ENCODE peak calls at places on chromosome 20, in nine cellular contexts. R, E, N, A, C, K, J, B and Q are unnamed samples.

GRCh38 chr20:46872315-46873211 is 22.1 kb upstream of the EYA2 start:
- DNase-seq in R (no peak), E (no peak), N (no peak), A (no peak), C (no peak), K (no peak), J (no peak), B (no peak), Q (no peak)

GRCh38 chr20:44615169-44615791 is 32.9 kb downstream of the PKIG start:
- DNase-seq in R (peak; percentile 8), E (peak; percentile 73), N (no peak), A (peak; percentile 34), C (no peak), K (no peak), J (no peak), B (peak; percentile 56), Q (peak; percentile 67)

GRCh38 chr20:51579137-51579536 is 36.6 kb upstream of the NFATC2 start:
- DNase-seq in R (peak; percentile 58), E (no peak), N (no peak), A (no peak), C (no peak), K (no peak), J (no peak), B (no peak), Q (no peak)

GRCh38 chr20:47660602-47660905 is 124.7 kb downstream of the SULF2 start:
- DNase-seq in R (no peak), E (no peak), N (no peak), A (no peak), C (no peak), K (no peak), J (no peak), B (no peak), Q (no peak)

GRCh38 chr20:8798505-8798904 is 270.4 kb upstream of the PLCB4 start:
- DNase-seq in R (peak; percentile 30), E (no peak), N (no peak), A (no peak), C (no peak), K (no peak), J (no peak), B (no peak), Q (peak; percentile 76)

GRCh38 chr20:47620808-47621805 is 119.4 kb downstream of the NCOA3 start:
- DNase-seq in R (peak; percentile 49), E (no peak), N (no peak), A (no peak), C (no peak), K (no peak), J (no peak), B (peak; percentile 35), Q (peak; percentile 83)

GRCh38 chr20:41697861-41698559 is 79.8 kb upstream of the CHD6 start:
- DNase-seq in R (peak; percentile 8), E (no peak), N (no peak), A (no peak), C (no peak), K (no peak), J (no peak), B (peak; percentile 21), Q (peak; percentile 36)

GRCh38 chr20:9416421-9416820 is 98.0 kb upstream of the LAMP5 start:
- DNase-seq in R (no peak), E (no peak), N (no peak), A (no peak), C (no peak), K (no peak), J (no peak), B (no peak), Q (no peak)

GRCh38 chr20:58695084-58695722 is 2.6 kb downstream of the NPEPL1 start:
- DNase-seq in R (no peak), E (no peak), N (no peak), A (no peak), C (no peak), K (no peak), J (no peak), B (no peak), Q (no peak)

GRCh38 chr20:58650181-58650775 is 805 bp upstream of the STX16 start:
- DNase-seq in R (no peak), E (peak; percentile 91), N (peak; percentile 63), A (no peak), C (peak; percentile 72), K (peak; percentile 64), J (peak; percentile 60), B (peak; percentile 57), Q (no peak)

GRCh38 chr20:24672886-24673677 is 203.7 kb downstream of the SYNDIG1 start:
- DNase-seq in R (peak; percentile 98), E (peak; percentile 66), N (peak; percentile 52), A (no peak), C (no peak), K (no peak), J (no peak), B (no peak), Q (no peak)

GRCh38 chr20:5741089-5741488 is 9.1 kb upstream of the SHLD1 start:
- DNase-seq in R (peak; percentile 65), E (no peak), N (no peak), A (no peak), C (no peak), K (no peak), J (no peak), B (no peak), Q (no peak)

GRCh38 chr20:48295445-48295903 is 510.2 kb upstream of the SULF2 start:
- DNase-seq in R (peak; percentile 98), E (no peak), N (no peak), A (no peak), C (no peak), K (no peak), J (no peak), B (no peak), Q (peak; percentile 95)

GRCh38 chr20:38242848-38243449 is 17.6 kb downstream of the KIAA1755 start:
- DNase-seq in R (no peak), E (peak; percentile 34), N (no peak), A (no peak), C (no peak), K (no peak), J (no peak), B (no peak), Q (no peak)

GRCh38 chr20:22586645-22587310 is 2.4 kb upstream of the FOXA2 start:
- DNase-seq in R (no peak), E (no peak), N (no peak), A (no peak), C (no peak), K (peak; percentile 78), J (no peak), B (no peak), Q (no peak)

DNA sequence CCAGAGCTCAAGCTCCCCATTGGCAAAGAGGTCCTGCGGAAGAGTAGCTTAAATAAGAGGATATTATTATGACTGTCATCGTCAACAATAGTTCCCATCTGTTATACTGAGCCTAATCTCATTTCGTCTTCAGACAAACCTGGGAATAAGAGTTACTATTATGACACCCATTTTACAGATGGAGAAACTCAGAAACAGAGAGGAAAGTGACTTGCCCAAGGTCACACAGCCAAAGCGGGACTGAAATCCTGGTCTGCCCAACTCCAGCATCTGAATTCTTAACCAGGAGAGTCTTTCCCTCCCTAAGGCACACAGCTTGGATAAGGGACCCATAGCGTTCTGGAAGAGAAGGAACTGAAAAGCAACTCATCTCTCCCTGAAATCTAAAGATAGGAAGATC is 23.4 kb downstream of the PTGIS start:
- DNase-seq in R (no peak), E (no peak), N (no peak), A (no peak), C (no peak), K (no peak), J (no peak), B (no peak), Q (no peak)
- H3K36me3 ChIP-seq in R (no peaks in the 10 kb centered on the region), E (no peaks in the 10 kb centered on the region), N (peaks cover 56% of the 10 kb centered on the region), A (no peaks in the 10 kb centered on the region), C (no peaks in the 10 kb centered on the region), K (peaks cover 4% of the 10 kb centered on the region), J (no peaks in the 10 kb centered on the region), B (no peaks in the 10 kb centered on the region), Q (peaks cover 5% of the 10 kb centered on the region)

DNA sequence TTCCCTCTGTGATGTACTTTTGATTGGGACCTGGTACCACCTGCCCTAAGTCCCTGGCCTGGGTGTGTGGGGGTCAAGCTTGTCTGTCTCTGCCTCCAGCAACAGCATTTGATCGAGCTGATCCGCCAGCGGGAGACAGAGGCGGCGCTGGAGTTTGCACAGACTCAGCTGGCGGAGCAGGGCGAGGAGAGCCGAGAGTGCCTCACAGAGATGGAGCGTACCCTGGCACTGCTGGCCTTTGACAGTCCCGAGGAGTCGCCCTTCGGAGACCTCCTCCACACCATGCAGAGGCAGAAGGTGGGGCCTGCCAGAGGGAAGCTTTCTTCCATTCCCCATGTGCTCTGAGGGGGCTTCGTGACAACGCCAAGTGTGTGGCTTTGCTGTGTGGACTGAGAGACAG is 5.4 kb downstream of the GID8 start:
- DNase-seq in R (no peak), E (peak; percentile 68), N (peak; percentile 49), A (no peak), C (peak; percentile 13), K (peak; percentile 34), J (no peak), B (no peak), Q (no peak)
- H3K36me3 ChIP-seq in R (peaks cover 29% of the 10 kb centered on the region), E (peaks cover 47% of the 10 kb centered on the region), N (peaks cover 70% of the 10 kb centered on the region), A (peaks cover 11% of the 10 kb centered on the region), C (no peaks in the 10 kb centered on the region), K (peaks cover 73% of the 10 kb centered on the region), J (peaks cover 52% of the 10 kb centered on the region), B (peaks cover 39% of the 10 kb centered on the region), Q (peaks cover 8% of the 10 kb centered on the region)

DNA sequence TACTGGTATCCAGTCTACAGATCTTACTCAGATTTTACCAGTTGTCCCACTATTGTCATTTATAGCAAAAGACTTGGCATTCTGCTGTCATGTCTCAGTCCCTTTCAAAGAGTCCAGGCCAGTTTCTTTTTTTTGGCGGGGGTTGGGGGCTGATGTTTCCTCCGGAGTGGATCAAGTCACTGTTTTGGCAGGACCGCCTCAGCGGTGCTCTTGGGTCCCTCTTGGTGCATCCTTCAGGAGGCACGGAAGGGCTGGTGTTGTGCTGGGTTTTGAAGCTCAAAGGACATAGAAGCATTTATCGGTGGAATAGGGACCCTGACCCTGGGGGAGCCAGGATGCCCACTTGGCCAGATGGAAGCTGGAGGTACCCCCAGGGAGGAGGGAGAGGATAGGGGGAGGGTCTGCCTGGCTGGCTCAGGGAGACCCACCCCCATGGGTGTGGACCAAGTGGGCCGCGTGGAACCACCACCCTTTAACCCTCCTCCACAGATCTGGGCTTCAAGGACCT is 10.8 kb downstream of the RBCK1 start:
- DNase-seq in R (no peak), E (peak; percentile 68), N (no peak), A (no peak), C (no peak), K (no peak), J (no peak), B (no peak), Q (no peak)
- H3K36me3 ChIP-seq in R (peaks cover 6% of the 10 kb centered on the region), E (peaks cover 48% of the 10 kb centered on the region), N (peaks cover 76% of the 10 kb centered on the region), A (peaks cover 6% of the 10 kb centered on the region), C (no peaks in the 10 kb centered on the region), K (peaks cover 69% of the 10 kb centered on the region), J (peaks cover 38% of the 10 kb centered on the region), B (peaks cover 50% of the 10 kb centered on the region), Q (peaks cover 29% of the 10 kb centered on the region)

DNA sequence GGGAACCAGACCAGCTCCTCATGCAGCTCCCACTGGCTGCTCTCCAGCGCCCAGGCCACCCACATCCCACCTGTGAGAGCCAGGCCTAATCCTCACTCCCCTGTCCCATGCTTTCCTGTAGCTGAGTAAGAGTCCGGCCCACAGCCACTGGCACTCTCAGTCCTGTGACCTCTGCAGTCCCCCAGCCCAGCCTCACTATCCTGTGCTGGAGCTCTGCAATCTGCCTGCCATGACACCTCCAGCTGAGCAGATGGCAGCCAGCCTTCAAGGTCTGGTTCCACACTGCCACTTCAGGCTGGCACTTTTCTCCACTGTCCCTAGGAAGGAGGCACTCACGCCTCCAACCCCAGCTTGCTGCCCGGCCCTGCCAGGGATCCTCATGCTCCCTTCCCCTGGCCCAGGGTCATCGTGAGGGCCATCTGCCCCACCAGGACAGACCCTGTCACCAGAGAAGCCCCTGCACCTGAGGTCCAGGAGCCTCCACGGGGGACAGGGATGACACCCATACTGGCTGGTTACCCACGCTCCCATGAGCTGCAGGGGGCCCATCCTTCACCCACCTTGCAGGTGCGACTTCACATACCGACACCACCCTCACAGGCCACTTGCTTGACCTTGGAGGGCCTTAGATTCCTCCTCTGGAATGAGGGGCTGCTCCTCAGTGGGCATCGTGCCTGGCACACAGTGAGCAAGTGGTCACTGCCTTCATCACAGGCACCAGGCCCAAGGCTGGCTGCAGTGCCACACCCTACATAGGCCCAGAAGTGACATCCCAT is 100.1 kb downstream of the ASXL1 start:
- DNase-seq in R (no peak), E (no peak), N (peak; percentile 63), A (no peak), C (no peak), K (no peak), J (no peak), B (no peak), Q (no peak)
- H3K36me3 ChIP-seq in R (peaks cover 3% of the 10 kb centered on the region), E (peaks cover 14% of the 10 kb centered on the region), N (peaks cover 24% of the 10 kb centered on the region), A (no peaks in the 10 kb centered on the region), C (no peaks in the 10 kb centered on the region), K (peaks cover 28% of the 10 kb centered on the region), J (peaks cover 23% of the 10 kb centered on the region), B (peaks cover 2% of the 10 kb centered on the region), Q (peaks cover 48% of the 10 kb centered on the region)